ENCODE peak calls at places on chromosome 9, in ten cellular contexts. S is H9, A is lower lobe of right lung, P is uterus, M is adrenal gland, Q is coronary artery, E is WTC11, W is body of pancreas, R is AG10803, T is neural crest cell. V is an unnamed sample.

GRCh38 chr9:124835026-124835501 is 18.2 kb upstream of the WDR38 start:
- DNase-seq in W (peak; percentile 92), E (no peak), R (peak; percentile 45), S (no peak), P (no peak), Q (no peak), A (no peak), T (no peak), M (peak; percentile 92), V (peak; percentile 50)

GRCh38 chr9:104027295-104027694 is 66.8 kb upstream of the SMC2 start:
- DNase-seq in R (no peak), E (no peak), T (no peak), S (no peak), P (no peak), W (no peak), M (no peak), Q (no peak), A (no peak), V (no peak)

GRCh38 chr9:13437898-13438297 is 158.4 kb upstream of the MPDZ start:
- DNase-seq in E (no peak), M (no peak), W (no peak), R (no peak), A (no peak), T (no peak), P (no peak), S (no peak), Q (no peak), V (no peak)

GRCh38 chr9:33714989-33715388 is 80.4 kb upstream of the PRSS3 start:
- DNase-seq in P (no peak), W (no peak), T (no peak), R (no peak), E (no peak), Q (no peak), M (no peak), A (no peak), S (no peak), V (no peak)

GRCh38 chr9:88933607-88934379 is 57.5 kb upstream of the S1PR3 start:
- DNase-seq in S (no peak), Q (no peak), A (no peak), E (no peak), R (no peak), W (no peak), T (no peak), P (no peak), M (no peak), V (no peak)

GRCh38 chr9:99349870-99350269 is 127.8 kb downstream of the SEC61B start:
- DNase-seq in M (no peak), S (no peak), A (no peak), P (no peak), W (no peak), T (no peak), E (no peak), R (peak; percentile 80), Q (no peak), V (no peak)

GRCh38 chr9:134656334-134657034 is 14.9 kb downstream of the COL5A1 start:
- DNase-seq in W (no peak), S (no peak), T (no peak), P (no peak), A (no peak), Q (no peak), M (no peak), E (no peak), R (no peak), V (no peak)

GRCh38 chr9:89666364-89666763 is 61.6 kb downstream of the GADD45G start:
- DNase-seq in W (no peak), E (no peak), R (no peak), S (no peak), M (no peak), A (no peak), T (no peak), Q (no peak), P (no peak), V (no peak)

GRCh38 chr9:70080481-70081119 is 37.0 kb downstream of the MAMDC2 start:
- DNase-seq in E (no peak), R (peak; percentile 64), T (no peak), A (no peak), S (no peak), M (no peak), W (peak; percentile 52), P (no peak), Q (no peak), V (peak; percentile 72)

GRCh38 chr9:19619221-19619620 is 169.6 kb downstream of the SLC24A2 start:
- DNase-seq in Q (no peak), T (no peak), A (no peak), E (no peak), R (no peak), S (no peak), P (peak; percentile 22), M (peak; percentile 90), W (no peak), V (no peak)

GRCh38 chr9:85729882-85730281 is 11.9 kb downstream of the AGTPBP1 start:
- DNase-seq in Q (no peak), T (no peak), S (no peak), R (no peak), P (no peak), M (no peak), W (no peak), A (no peak), E (no peak), V (no peak)

GRCh38 chr9:89410709-89411111 is 87.2 kb downstream of the SEMA4D start:
- DNase-seq in A (no peak), Q (no peak), E (no peak), S (no peak), R (no peak), P (no peak), W (no peak), M (no peak), T (no peak), V (no peak)

DNA sequence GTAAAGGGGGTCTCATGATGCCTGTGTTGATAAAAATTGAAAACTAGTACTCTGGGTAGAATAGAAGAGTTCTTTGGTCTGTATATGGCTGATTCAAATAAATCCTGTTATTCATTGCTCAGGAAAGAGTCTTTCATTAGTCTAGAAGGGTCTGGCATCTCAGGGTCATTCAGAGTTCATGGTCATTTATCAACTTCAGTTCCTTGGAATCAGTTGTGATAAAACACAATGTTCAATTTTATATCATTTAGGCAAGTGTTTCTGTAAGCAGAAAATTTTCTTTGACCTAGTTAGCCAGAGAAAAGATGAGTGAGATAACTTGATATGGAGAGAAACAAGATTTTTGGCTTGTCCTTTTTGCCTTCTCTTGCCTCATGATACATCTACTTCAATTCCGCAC is 36.4 kb downstream of the SPATA31D1 start:
- DNase-seq in R (no peak), P (no peak), S (no peak), Q (no peak), A (no peak), M (no peak), W (no peak), T (no peak), E (no peak), V (no peak)
- TF ChIP-seq CTCF in R (no peak), P (no peak), S (no peak), Q (no peak), A (no peak), M (no peak), W (no peak), T (no peak), E (no peak), V (no peak)

GRCh38 chr9:15176821-15177220 is 130.2 kb downstream of the TTC39B start:
- DNase-seq in P (no peak), R (no peak), T (no peak), A (no peak), M (no peak), Q (no peak), S (no peak), E (no peak), W (no peak), V (no peak)
- TF ChIP-seq CTCF in P (no peak), R (no peak), T (no peak), A (no peak), M (no peak), Q (no peak), S (no peak), E (no peak), W (no peak), V (no peak)

GRCh38 chr9:109213300-109214121 is 46.5 kb upstream of the FRRS1L start:
- DNase-seq in W (no peak), P (no peak), R (no peak), A (no peak), E (no peak), S (no peak), Q (no peak), T (no peak), M (no peak), V (no peak)

GRCh38 chr9:109214414-109214813 is 47.4 kb upstream of the FRRS1L start:
- DNase-seq in W (no peak), A (no peak), P (no peak), S (no peak), T (no peak), Q (no peak), M (no peak), R (no peak), E (no peak), V (no peak)

GRCh38 chr9:109212768-109213167 is 45.7 kb upstream of the FRRS1L start:
- DNase-seq in M (peak; percentile 56), T (no peak), A (no peak), Q (no peak), P (no peak), W (no peak), S (no peak), E (no peak), R (no peak), V (no peak)
- TF ChIP-seq CTCF in M (no peak), T (no peak), A (no peak), Q (no peak), P (no peak), W (no peak), S (no peak), E (no peak), R (no peak), V (no peak)

GRCh38 chr9:136178773-136179075 is 26.2 kb downstream of the LHX3 start:
- DNase-seq in T (no peak), R (no peak), Q (no peak), M (no peak), P (no peak), S (no peak), A (no peak), E (peak; percentile 11), W (no peak), V (no peak)
- TF ChIP-seq CTCF in T (no peak), R (no peak), Q (no peak), M (no peak), P (no peak), S (no peak), A (no peak), E (no peak), W (no peak), V (no peak)

DNA sequence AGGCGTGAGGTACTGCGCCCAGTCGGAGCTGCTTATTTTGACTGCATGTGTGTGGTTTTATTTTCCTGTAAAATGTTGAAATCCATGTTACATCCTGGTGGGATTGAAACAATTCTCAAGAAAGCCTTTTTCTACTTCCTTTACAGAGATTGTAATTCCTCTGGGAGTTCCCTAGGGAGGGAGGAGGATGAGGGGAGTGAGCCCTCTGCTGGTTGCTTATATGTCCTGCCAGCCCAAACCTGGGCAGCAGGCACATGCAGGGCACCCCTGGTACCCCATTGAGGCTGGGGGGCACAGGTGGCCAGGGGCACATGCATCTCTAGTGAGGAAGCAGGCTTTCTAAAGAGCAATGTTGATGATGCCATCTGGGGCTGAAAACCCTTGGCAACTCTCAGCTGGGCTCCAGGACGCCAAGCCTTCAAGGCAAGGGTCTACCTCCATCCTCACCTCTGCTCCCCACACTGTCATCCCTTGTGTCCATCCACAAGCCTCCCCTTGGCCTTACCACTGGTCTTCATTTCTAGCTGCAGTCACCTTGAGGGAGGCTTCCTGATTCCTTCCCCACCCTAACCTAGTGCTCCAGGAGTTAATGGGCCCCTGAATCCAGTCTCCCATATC is 84.7 kb upstream of the TNFSF8 start:
- DNase-seq in W (peak; percentile 48), S (peak; percentile 62), P (no peak), R (peak; percentile 69), Q (no peak), E (peak; percentile 59), T (peak; percentile 15), A (no peak), M (peak; percentile 63), V (peak; percentile 40)
- TF ChIP-seq CTCF in W (peak; percentile 28), S (peak; percentile 83), P (peak; percentile 37), R (peak; percentile 74), Q (no peak), E (peak; percentile 63), T (peak; percentile 61), A (peak; percentile 47), M (no peak), V (peak; percentile 90)

V was measured in HFFc6.